ENCODE peak calls at places on chromosome 2, in nine cellular contexts. Y is ascending aorta; I is RCC 7860; M is stimulated activated CD4-positive, alpha-beta T cell treated with anti-CD3 and anti-CD28 coated beads, Interleukin-2, amount 100 ng/mL, for 48 hours; F is MV-4-11; S is HFF-Myc; K is stimulated activated CD8-positive, alpha-beta memory T cell treated with anti-CD3 and anti-CD28 coated beads, Interleukin-15, amount 100 ng/mL, for 4 hours; W is Calu3; O is NCI-H1694. X is an unnamed sample.

GRCh38 chr2:230864122-230864604 is 579 bp upstream of the ITM2C start:
- DNase-seq in Y (no peak), I (no peak), M (no peak), F (no peak), S (no peak), K (no peak), W (no peak), O (no peak), X (no peak)

GRCh38 chr2:105537466-105537865 is 138.6 kb upstream of the FHL2 start:
- DNase-seq in Y (no peak), I (no peak), M (no peak), F (no peak), S (no peak), K (no peak), W (no peak), O (no peak), X (no peak)

GRCh38 chr2:217263796-217264195 is 403.9 kb upstream of the TNP1 start:
- DNase-seq in Y (no peak), I (no peak), M (no peak), F (no peak), S (no peak), K (no peak), W (no peak), O (no peak), X (no peak)

GRCh38 chr2:234964631-234965461 is 13.0 kb downstream of the SH3BP4 start:
- DNase-seq in Y (no peak), I (peak; percentile 47), M (no peak), F (no peak), S (no peak), K (no peak), W (no peak), O (no peak), X (no peak)

GRCh38 chr2:25936889-25937545 is 45.3 kb downstream of the KIF3C start:
- DNase-seq in Y (no peak), I (no peak), M (no peak), F (no peak), S (no peak), K (no peak), W (no peak), O (no peak), X (no peak)

GRCh38 chr2:119366161-119366648 is 429 bp downstream of the C2orf76 start:
- DNase-seq in Y (no peak), I (no peak), M (peak; percentile 9), F (no peak), S (no peak), K (no peak), W (no peak), O (no peak), X (no peak)

GRCh38 chr2:29000481-29000880 is 19.4 kb downstream of the TOGARAM2 start:
- DNase-seq in Y (peak; percentile 72), I (no peak), M (no peak), F (peak; percentile 98), S (no peak), K (no peak), W (no peak), O (no peak), X (peak; percentile 94)

GRCh38 chr2:3169106-3169870 is 208.3 kb downstream of the EIPR1 start:
- DNase-seq in Y (no peak), I (no peak), M (no peak), F (no peak), S (peak; percentile 33), K (no peak), W (no peak), O (no peak), X (no peak)

GRCh38 chr2:111923271-111923670 is 24.9 kb downstream of the MERTK start:
- DNase-seq in Y (no peak), I (no peak), M (no peak), F (no peak), S (peak; percentile 85), K (no peak), W (no peak), O (no peak), X (no peak)

GRCh38 chr2:240297553-240298315 is 137.7 kb upstream of the GPC1 start:
- DNase-seq in Y (no peak), I (no peak), M (no peak), F (no peak), S (no peak), K (no peak), W (no peak), O (no peak), X (no peak)

GRCh38 chr2:113208995-113209868 is 35.5 kb downstream of the PSD4 start:
- DNase-seq in Y (no peak), I (peak; percentile 77), M (no peak), F (no peak), S (no peak), K (no peak), W (no peak), O (no peak), X (no peak)

GRCh38 chr2:171319164-171319810 is 114.5 kb downstream of the METTL8 start:
- DNase-seq in Y (no peak), I (no peak), M (peak; percentile 54), F (peak; percentile 10), S (no peak), K (no peak), W (no peak), O (no peak), X (no peak)

GRCh38 chr2:171154348-171154747 is 6.3 kb downstream of the TLK1 start:
- DNase-seq in Y (no peak), I (no peak), M (no peak), F (peak; percentile 49), S (no peak), K (no peak), W (no peak), O (no peak), X (peak; percentile 48)

GRCh38 chr2:205771666-205772065 is 89.4 kb downstream of the NRP2 start:
- DNase-seq in Y (no peak), I (no peak), M (no peak), F (no peak), S (no peak), K (no peak), W (no peak), O (no peak), X (no peak)

GRCh38 chr2:104250635-104251034 is 603.3 kb upstream of the POU3F3 start:
- DNase-seq in Y (no peak), I (peak; percentile 8), M (no peak), F (no peak), S (no peak), K (no peak), W (no peak), O (no peak), X (no peak)

GRCh38 chr2:240512109-240512485 is 45.7 kb downstream of the ANKMY1 start:
- DNase-seq in Y (peak; percentile 46), I (no peak), M (no peak), F (no peak), S (no peak), K (no peak), W (no peak), O (no peak), X (no peak)

GRCh38 chr2:215530191-215530968 is 94.5 kb upstream of the FN1 start:
- DNase-seq in Y (no peak), I (no peak), M (no peak), F (no peak), S (no peak), K (no peak), W (no peak), O (no peak), X (no peak)

GRCh38 chr2:118856330-118856977 is 9.0 kb upstream of the EN1 start:
- DNase-seq in Y (no peak), I (no peak), M (no peak), F (no peak), S (no peak), K (no peak), W (no peak), O (no peak), X (no peak)

GRCh38 chr2:207254526-207255464 is 89.0 kb upstream of the KLF7 start:
- DNase-seq in Y (peak; percentile 58), I (peak; percentile 27), M (no peak), F (peak; percentile 81), S (no peak), K (no peak), W (no peak), O (no peak), X (peak; percentile 68)

GRCh38 chr2:237731663-237732062 is 66.9 kb upstream of the RBM44 start:
- DNase-seq in Y (no peak), I (peak; percentile 70), M (peak; percentile 40), F (peak; percentile 35), S (peak; percentile 52), K (no peak), W (peak; percentile 52), O (no peak), X (no peak)

GRCh38 chr2:66433945-66434678 is 813 bp upstream of the MEIS1 start:
- DNase-seq in Y (no peak), I (no peak), M (no peak), F (peak; percentile 39), S (no peak), K (no peak), W (peak; percentile 66), O (peak; percentile 50), X (peak; percentile 68)

GRCh38 chr2:31388736-31389135 is 25.8 kb downstream of the XDH start:
- DNase-seq in Y (no peak), I (no peak), M (no peak), F (no peak), S (no peak), K (no peak), W (no peak), O (no peak), X (no peak)

GRCh38 chr2:96116424-96116878 is at the start of gene ADRA2B:
- DNase-seq in Y (no peak), I (no peak), M (peak; percentile 54), F (no peak), S (no peak), K (peak; percentile 67), W (peak; percentile 75), O (no peak), X (no peak)

GRCh38 chr2:179861027-179861776 is at the start of gene ZNF385B:
- DNase-seq in Y (no peak), I (no peak), M (no peak), F (no peak), S (no peak), K (no peak), W (peak; percentile 37), O (peak; percentile 16), X (no peak)

GRCh38 chr2:195364015-195364965 is 292.7 kb upstream of the SLC39A10 start:
- DNase-seq in Y (no peak), I (peak; percentile 35), M (no peak), F (no peak), S (no peak), K (no peak), W (no peak), O (no peak), X (no peak)

X was measured in KBM-7.